ENCODE peak calls at places on chromosomes 11 and 22, in eight cellular contexts. One of them, this sample, is unnamed.

GRCh38 chr11:8070417-8071101 is 10.5 kb upstream of the TUB start:
- DNase-seq in IMR-90: peak
- DNase-seq in HepG2: peak
- DNase-seq in lower lobe of right lung: no peak
- DNase-seq in heart right ventricle: no peak
- DNase-seq in adrenal gland: no peak
- DNase-seq in right lobe of liver: no peak
- DNase-seq in stomach: no peak
- DNase-seq in this sample: no peak

GRCh38 chr11:7688238-7688826 is 15.0 kb upstream of the CYB5R2 start:
- DNase-seq in IMR-90: peak
- DNase-seq in HepG2: peak
- DNase-seq in right lobe of liver: no peak
- DNase-seq in adrenal gland: no peak
- DNase-seq in heart right ventricle: no peak
- DNase-seq in stomach: no peak
- DNase-seq in lower lobe of right lung: no peak
- DNase-seq in this sample: no peak

GRCh38 chr11:69642913-69643632 is 2.1 kb downstream of the CCND1 start:
- DNase-seq in HepG2: peak
- DNase-seq in IMR-90: peak
- DNase-seq in stomach: peak
- DNase-seq in adrenal gland: peak
- DNase-seq in lower lobe of right lung: peak
- DNase-seq in right lobe of liver: peak
- DNase-seq in heart right ventricle: peak
- DNase-seq in this sample: peak

GRCh38 chr11:101254037-101254436 is 124.4 kb upstream of the PGR start:
- DNase-seq in stomach: no peak
- DNase-seq in right lobe of liver: no peak
- DNase-seq in lower lobe of right lung: no peak
- DNase-seq in IMR-90: no peak
- DNase-seq in HepG2: no peak
- DNase-seq in adrenal gland: no peak
- DNase-seq in heart right ventricle: no peak
- DNase-seq in this sample: no peak

GRCh38 chr22:48780597-48781277 is 1046.9 kb downstream of the BRD1 start:
- DNase-seq in adrenal gland: no peak
- DNase-seq in HepG2: no peak
- DNase-seq in right lobe of liver: no peak
- DNase-seq in heart right ventricle: no peak
- DNase-seq in IMR-90: no peak
- DNase-seq in lower lobe of right lung: no peak
- DNase-seq in stomach: no peak
- DNase-seq in this sample: no peak

GRCh38 chr22:31891366-31892079 is 52.8 kb upstream of the YWHAH start:
- DNase-seq in HepG2: no peak
- DNase-seq in adrenal gland: no peak
- DNase-seq in right lobe of liver: no peak
- DNase-seq in IMR-90: peak
- DNase-seq in lower lobe of right lung: no peak
- DNase-seq in heart right ventricle: no peak
- DNase-seq in stomach: no peak
- DNase-seq in this sample: no peak

GRCh38 chr22:40728731-40729189 is 49.5 kb downstream of the MCHR1 start:
- DNase-seq in lower lobe of right lung: peak
- DNase-seq in adrenal gland: no peak
- DNase-seq in heart right ventricle: no peak
- DNase-seq in right lobe of liver: no peak
- DNase-seq in stomach: peak
- DNase-seq in HepG2: no peak
- DNase-seq in IMR-90: no peak
- DNase-seq in this sample: peak

GRCh38 chr22:19121631-19122142 is 525 bp downstream of the DGCR2 start:
- DNase-seq in heart right ventricle: peak
- DNase-seq in adrenal gland: peak
- DNase-seq in IMR-90: peak
- DNase-seq in lower lobe of right lung: peak
- DNase-seq in HepG2: no peak
- DNase-seq in stomach: peak
- DNase-seq in right lobe of liver: peak
- DNase-seq in this sample: peak

GRCh38 chr22:50529416-50530279 is at the start of gene TYMP:
- DNase-seq in right lobe of liver: peak
- DNase-seq in adrenal gland: peak
- DNase-seq in HepG2: peak
- DNase-seq in heart right ventricle: peak
- DNase-seq in stomach: peak
- DNase-seq in lower lobe of right lung: peak
- DNase-seq in IMR-90: no peak
- DNase-seq in this sample: peak

GRCh38 chr11:62601114-62601363 is 626 bp downstream of the MTA2 start:
- DNase-seq in adrenal gland: no peak
- DNase-seq in right lobe of liver: peak
- DNase-seq in heart right ventricle: peak
- DNase-seq in IMR-90: no peak
- DNase-seq in lower lobe of right lung: no peak
- DNase-seq in HepG2: no peak
- DNase-seq in stomach: peak
- DNase-seq in this sample: no peak

GRCh38 chr22:48746789-48747425 is 1080.8 kb downstream of the BRD1 start:
- DNase-seq in HepG2: no peak
- DNase-seq in IMR-90: no peak
- DNase-seq in lower lobe of right lung: no peak
- DNase-seq in adrenal gland: peak
- DNase-seq in heart right ventricle: no peak
- DNase-seq in right lobe of liver: no peak
- DNase-seq in stomach: peak
- DNase-seq in this sample: peak

GRCh38 chr11:102293873-102294601 is 23.2 kb upstream of the BIRC3 start:
- DNase-seq in lower lobe of right lung: no peak
- DNase-seq in HepG2: peak
- DNase-seq in IMR-90: peak
- DNase-seq in heart right ventricle: no peak
- DNase-seq in adrenal gland: peak
- DNase-seq in right lobe of liver: no peak
- DNase-seq in stomach: no peak
- DNase-seq in this sample: peak

GRCh38 chr11:83194284-83195175 is 1.0 kb downstream of the ANKRD42 start:
- DNase-seq in adrenal gland: peak
- DNase-seq in heart right ventricle: peak
- DNase-seq in stomach: peak
- DNase-seq in IMR-90: peak
- DNase-seq in right lobe of liver: peak
- DNase-seq in HepG2: peak
- DNase-seq in lower lobe of right lung: peak
- DNase-seq in this sample: peak

GRCh38 chr22:33000342-33001280 is 57.6 kb downstream of the SYN3 start:
- DNase-seq in right lobe of liver: peak
- DNase-seq in heart right ventricle: peak
- DNase-seq in stomach: peak
- DNase-seq in HepG2: peak
- DNase-seq in adrenal gland: peak
- DNase-seq in lower lobe of right lung: peak
- DNase-seq in IMR-90: peak
- DNase-seq in this sample: peak

GRCh38 chr22:49966041-49966715 is 5.6 kb downstream of the PIM3 start:
- DNase-seq in right lobe of liver: peak
- DNase-seq in heart right ventricle: no peak
- DNase-seq in lower lobe of right lung: no peak
- DNase-seq in HepG2: no peak
- DNase-seq in stomach: peak
- DNase-seq in adrenal gland: no peak
- DNase-seq in IMR-90: no peak
- DNase-seq in this sample: no peak

GRCh38 chr22:41308054-41308453 is 6.7 kb downstream of the ZC3H7B start:
- DNase-seq in heart right ventricle: no peak
- DNase-seq in IMR-90: peak
- DNase-seq in lower lobe of right lung: no peak
- DNase-seq in adrenal gland: no peak
- DNase-seq in stomach: no peak
- DNase-seq in right lobe of liver: no peak
- DNase-seq in HepG2: no peak
- DNase-seq in this sample: no peak

GRCh38 chr22:48894064-48894671 is 933.5 kb downstream of the BRD1 start:
- DNase-seq in HepG2: no peak
- DNase-seq in adrenal gland: no peak
- DNase-seq in lower lobe of right lung: no peak
- DNase-seq in heart right ventricle: no peak
- DNase-seq in right lobe of liver: no peak
- DNase-seq in IMR-90: no peak
- DNase-seq in stomach: peak
- DNase-seq in this sample: no peak

GRCh38 chr11:68763181-68763721 is 11.9 kb upstream of the TESMIN start:
- DNase-seq in lower lobe of right lung: no peak
- DNase-seq in HepG2: no peak
- DNase-seq in adrenal gland: no peak
- DNase-seq in IMR-90: no peak
- DNase-seq in stomach: no peak
- DNase-seq in right lobe of liver: no peak
- DNase-seq in heart right ventricle: no peak
- DNase-seq in this sample: no peak

GRCh38 chr11:66048525-66049313 is at the start of gene GAL3ST3:
- DNase-seq in stomach: no peak
- DNase-seq in adrenal gland: no peak
- DNase-seq in IMR-90: no peak
- DNase-seq in right lobe of liver: no peak
- DNase-seq in lower lobe of right lung: no peak
- DNase-seq in heart right ventricle: no peak
- DNase-seq in HepG2: no peak
- DNase-seq in this sample: no peak

GRCh38 chr11:57290288-57290687 is 34.5 kb downstream of the TNKS1BP1 start:
- DNase-seq in IMR-90: peak
- DNase-seq in HepG2: no peak
- DNase-seq in lower lobe of right lung: no peak
- DNase-seq in heart right ventricle: no peak
- DNase-seq in right lobe of liver: no peak
- DNase-seq in adrenal gland: peak
- DNase-seq in stomach: no peak
- DNase-seq in this sample: no peak

GRCh38 chr11:15988693-15989231 is 367.6 kb downstream of the SOX6 start:
- DNase-seq in stomach: no peak
- DNase-seq in adrenal gland: no peak
- DNase-seq in heart right ventricle: no peak
- DNase-seq in right lobe of liver: no peak
- DNase-seq in IMR-90: no peak
- DNase-seq in HepG2: no peak
- DNase-seq in lower lobe of right lung: no peak
- DNase-seq in this sample: no peak

GRCh38 chr22:23751441-23751996 is 607 bp upstream of the ZNF70 start:
- DNase-seq in stomach: no peak
- DNase-seq in HepG2: no peak
- DNase-seq in heart right ventricle: peak
- DNase-seq in lower lobe of right lung: no peak
- DNase-seq in right lobe of liver: no peak
- DNase-seq in adrenal gland: peak
- DNase-seq in IMR-90: no peak
- DNase-seq in this sample: no peak
- H3K4me3 ChIP-seq in stomach: peak
- H3K4me3 ChIP-seq in HepG2: peak
- H3K4me3 ChIP-seq in heart right ventricle: peak
- H3K4me3 ChIP-seq in lower lobe of right lung: peak
- H3K4me3 ChIP-seq in right lobe of liver: peak
- H3K4me3 ChIP-seq in adrenal gland: peak
- H3K4me3 ChIP-seq in IMR-90: peak
- H3K4me3 ChIP-seq in this sample: peak

GRCh38 chr11:36295926-36296325 is at the start of gene PRR5L:
- DNase-seq in adrenal gland: no peak
- DNase-seq in HepG2: no peak
- DNase-seq in IMR-90: no peak
- DNase-seq in heart right ventricle: no peak
- DNase-seq in lower lobe of right lung: no peak
- DNase-seq in stomach: no peak
- DNase-seq in right lobe of liver: no peak
- DNase-seq in this sample: no peak

GRCh38 chr11:36292311-36292722 is 3.1 kb upstream of the COMMD9 start:
- DNase-seq in HepG2: no peak
- DNase-seq in right lobe of liver: no peak
- DNase-seq in stomach: no peak
- DNase-seq in heart right ventricle: no peak
- DNase-seq in lower lobe of right lung: no peak
- DNase-seq in IMR-90: peak
- DNase-seq in adrenal gland: no peak
- DNase-seq in this sample: no peak

GRCh38 chr11:36300651-36301050 is 4.6 kb downstream of the PRR5L start:
- DNase-seq in heart right ventricle: peak
- DNase-seq in IMR-90: peak
- DNase-seq in HepG2: no peak
- DNase-seq in right lobe of liver: peak
- DNase-seq in stomach: peak
- DNase-seq in adrenal gland: peak
- DNase-seq in lower lobe of right lung: peak
- DNase-seq in this sample: peak

DNA sequence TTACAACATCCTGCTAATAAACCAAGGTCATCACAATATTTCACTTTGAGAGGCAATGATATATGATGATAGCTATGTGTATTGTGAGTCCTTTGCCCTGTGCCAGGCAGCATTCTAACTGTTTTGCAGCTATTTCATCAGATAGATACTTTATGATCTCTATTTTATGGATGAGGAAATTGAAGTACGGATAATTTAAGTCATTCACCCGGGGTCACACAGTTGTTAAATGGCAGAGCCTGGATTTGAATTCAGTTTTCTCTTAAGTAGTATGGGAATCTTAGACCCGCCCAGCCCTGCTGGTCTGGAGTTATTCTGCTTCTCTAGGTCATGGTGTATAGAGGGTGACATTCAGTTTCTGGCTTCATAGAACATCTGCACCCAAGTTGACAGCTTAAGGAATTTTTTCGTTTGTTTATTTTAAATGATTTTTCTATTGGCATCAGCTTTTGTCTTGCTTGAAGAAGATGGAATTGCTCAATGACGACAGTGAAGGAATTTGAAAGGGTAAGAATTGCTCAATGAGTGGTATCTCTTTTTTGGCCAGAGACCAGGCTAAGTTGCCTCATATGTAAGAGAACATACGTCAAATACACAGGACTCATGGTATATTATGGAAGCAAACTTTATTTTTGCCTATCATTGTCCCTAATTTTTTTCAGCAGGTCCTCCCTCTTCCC is 977 bp downstream of the PRR5L start:
- DNase-seq in adrenal gland: no peak
- DNase-seq in HepG2: no peak
- DNase-seq in lower lobe of right lung: no peak
- DNase-seq in right lobe of liver: no peak
- DNase-seq in IMR-90: peak
- DNase-seq in heart right ventricle: no peak
- DNase-seq in stomach: no peak
- DNase-seq in this sample: no peak
- H3K4me3 ChIP-seq in adrenal gland: no peak
- H3K4me3 ChIP-seq in HepG2: no peak
- H3K4me3 ChIP-seq in lower lobe of right lung: no peak
- H3K4me3 ChIP-seq in right lobe of liver: no peak
- H3K4me3 ChIP-seq in IMR-90: no peak
- H3K4me3 ChIP-seq in heart right ventricle: no peak
- H3K4me3 ChIP-seq in stomach: no peak
- H3K4me3 ChIP-seq in this sample: no peak

GRCh38 chr11:117872420-117872961 is 4.0 kb downstream of the FXYD6 start:
- DNase-seq in IMR-90: no peak
- DNase-seq in adrenal gland: no peak
- DNase-seq in lower lobe of right lung: no peak
- DNase-seq in heart right ventricle: peak
- DNase-seq in stomach: no peak
- DNase-seq in HepG2: no peak
- DNase-seq in right lobe of liver: no peak
- DNase-seq in this sample: no peak
- H3K4me3 ChIP-seq in IMR-90: no peak
- H3K4me3 ChIP-seq in adrenal gland: no peak
- H3K4me3 ChIP-seq in lower lobe of right lung: no peak
- H3K4me3 ChIP-seq in heart right ventricle: peak
- H3K4me3 ChIP-seq in stomach: no peak
- H3K4me3 ChIP-seq in HepG2: no peak
- H3K4me3 ChIP-seq in right lobe of liver: no peak
- H3K4me3 ChIP-seq in this sample: no peak

GRCh38 chr11:92790376-92790775 is 179.1 kb upstream of the MTNR1B start:
- DNase-seq in right lobe of liver: no peak
- DNase-seq in stomach: no peak
- DNase-seq in lower lobe of right lung: no peak
- DNase-seq in heart right ventricle: no peak
- DNase-seq in adrenal gland: no peak
- DNase-seq in IMR-90: no peak
- DNase-seq in HepG2: no peak
- DNase-seq in this sample: no peak
- H3K4me3 ChIP-seq in right lobe of liver: no peak
- H3K4me3 ChIP-seq in stomach: no peak
- H3K4me3 ChIP-seq in lower lobe of right lung: no peak
- H3K4me3 ChIP-seq in heart right ventricle: no peak
- H3K4me3 ChIP-seq in adrenal gland: no peak
- H3K4me3 ChIP-seq in IMR-90: no peak
- H3K4me3 ChIP-seq in HepG2: no peak
- H3K4me3 ChIP-seq in this sample: no peak